ENCODE peak calls at places on chromosomes 3 and 15, in six cellular contexts. W, F, A, L, H and I are unnamed samples.

GRCh38 chr3:188749010-188749617 is 422.7 kb upstream of the TPRG1 start:
- DNase-seq in W (peak), F (peak), A (peak), L (no peak), H (no peak), I (no peak)

GRCh38 chr15:56017920-56018319 is 24.5 kb upstream of the NEDD4 start:
- DNase-seq in W (no peak), F (no peak), A (no peak), L (no peak), H (no peak), I (no peak)

GRCh38 chr3:191373327-191373726 is 43.0 kb upstream of the UTS2B start:
- DNase-seq in W (no peak), F (peak), A (no peak), L (no peak), H (no peak), I (no peak)

GRCh38 chr15:66761723-66762595 is 59.9 kb downstream of the SMAD6 start:
- DNase-seq in W (peak), F (no peak), A (no peak), L (no peak), H (peak), I (peak)

GRCh38 chr3:18246336-18247060 is 178.6 kb downstream of the SATB1 start:
- DNase-seq in W (no peak), F (no peak), A (no peak), L (no peak), H (no peak), I (no peak)

GRCh38 chr15:40829155-40829554 is 647 bp upstream of the PPP1R14D start:
- DNase-seq in W (no peak), F (no peak), A (no peak), L (no peak), H (no peak), I (no peak)

GRCh38 chr3:108251844-108252243 is 29.6 kb upstream of the IFT57 start:
- DNase-seq in W (no peak), F (no peak), A (no peak), L (no peak), H (no peak), I (no peak)

GRCh38 chr3:182117583-182117982 is 405.9 kb downstream of the SOX2 start:
- DNase-seq in W (no peak), F (no peak), A (no peak), L (no peak), H (no peak), I (no peak)

GRCh38 chr3:63580151-63580550 is 72.3 kb upstream of the SNTN start:
- DNase-seq in W (no peak), F (no peak), A (no peak), L (no peak), H (no peak), I (no peak)

GRCh38 chr15:74798388-74799254 is 14.0 kb upstream of the LMAN1L start:
- DNase-seq in W (no peak), F (no peak), A (no peak), L (peak), H (peak), I (no peak)

GRCh38 chr3:141240290-141241247 is 8.9 kb downstream of the PXYLP1 start:
- DNase-seq in W (no peak), F (peak), A (no peak), L (no peak), H (no peak), I (no peak)

GRCh38 chr15:58988011-58988785 is 735 bp downstream of the RNF111 start:
- DNase-seq in W (peak), F (peak), A (peak), L (peak), H (peak), I (peak)

GRCh38 chr3:46930945-46931403 is 45.6 kb downstream of the CCDC12 start:
- DNase-seq in W (peak), F (no peak), A (no peak), L (no peak), H (no peak), I (no peak)

GRCh38 chr3:47113669-47114365 is 50.1 kb downstream of the SETD2 start:
- DNase-seq in W (no peak), F (peak), A (no peak), L (no peak), H (no peak), I (no peak)

GRCh38 chr3:186901135-186901734 is 29.1 kb upstream of the ST6GAL1 start:
- DNase-seq in W (no peak), F (no peak), A (no peak), L (no peak), H (no peak), I (no peak)

GRCh38 chr15:35713733-35714132 is 167.8 kb upstream of the DPH6 start:
- DNase-seq in W (no peak), F (no peak), A (no peak), L (no peak), H (no peak), I (no peak)

GRCh38 chr3:190101320-190102117 is 19.2 kb downstream of the P3H2 start:
- DNase-seq in W (no peak), F (no peak), A (peak), L (no peak), H (no peak), I (no peak)

GRCh38 chr3:128748527-128748926 is 22.5 kb downstream of the RAB7A start:
- DNase-seq in W (no peak), F (no peak), A (no peak), L (no peak), H (no peak), I (no peak)

GRCh38 chr15:60326824-60327654 is 70.7 kb downstream of the ANXA2 start:
- DNase-seq in W (peak), F (peak), A (peak), L (no peak), H (no peak), I (no peak)

GRCh38 chr3:54905936-54906335 is 21.9 kb downstream of the LRTM1 start:
- DNase-seq in W (no peak), F (no peak), A (no peak), L (no peak), H (no peak), I (no peak)

DNA sequence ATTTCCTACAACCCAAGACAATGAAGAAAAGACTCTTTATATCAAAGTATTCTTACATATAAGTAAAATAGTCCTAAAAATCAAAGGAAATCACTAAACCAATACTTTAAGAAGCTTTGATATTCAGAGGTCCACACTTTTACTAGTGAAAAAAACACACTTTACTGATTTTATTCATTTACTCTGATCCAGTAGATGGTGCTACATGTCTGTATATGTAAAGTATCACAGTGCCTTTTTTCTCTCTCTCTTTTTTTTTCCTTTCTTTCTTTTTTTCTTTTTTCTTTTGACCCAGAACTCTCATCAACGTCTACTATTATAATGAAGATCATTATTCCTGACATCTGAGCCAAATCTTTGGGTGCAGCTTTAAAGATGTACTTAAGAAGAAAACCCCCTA is 10.8 kb upstream of the CCDC39 start:
- DNase-seq in W (no peak), F (no peak), A (no peak), L (no peak), H (no peak), I (no peak)
- TF ChIP-seq CTCF in W (no peak), F (no peak), A (peak), L (no peak), H (no peak), I (no peak)

GRCh38 chr3:124786491-124787241 is 56.4 kb downstream of the UMPS start:
- DNase-seq in W (no peak), F (no peak), A (no peak), L (no peak), H (no peak), I (no peak)
- TF ChIP-seq CTCF in W (peak), F (no peak), A (no peak), L (peak), H (peak), I (no peak)

GRCh38 chr15:90018216-90018831 is 17.2 kb downstream of the ZNF710 start:
- DNase-seq in W (no peak), F (no peak), A (no peak), L (peak), H (no peak), I (no peak)
- TF ChIP-seq CTCF in W (no peak), F (no peak), A (no peak), L (no peak), H (no peak), I (no peak)

GRCh38 chr3:40109641-40110490 is 199.6 kb upstream of the EIF1B start:
- DNase-seq in W (peak), F (no peak), A (no peak), L (no peak), H (no peak), I (no peak)
- TF ChIP-seq CTCF in W (no peak), F (peak), A (peak), L (peak), H (peak), I (no peak)

GRCh38 chr3:176206809-176207208 is 990.5 kb downstream of the TBL1XR1 start:
- DNase-seq in W (no peak), F (no peak), A (no peak), L (no peak), H (no peak), I (no peak)

GRCh38 chr3:176202652-176203051 is 994.6 kb downstream of the TBL1XR1 start:
- DNase-seq in W (no peak), F (no peak), A (no peak), L (no peak), H (no peak), I (no peak)
- TF ChIP-seq CTCF in W (no peak), F (no peak), A (no peak), L (no peak), H (no peak), I (no peak)

GRCh38 chr3:40583691-40584090 is 58.9 kb downstream of the ZNF621 start:
- DNase-seq in W (peak), F (no peak), A (no peak), L (peak), H (no peak), I (no peak)

GRCh38 chr3:40584625-40585189 is 59.9 kb downstream of the ZNF621 start:
- DNase-seq in W (peak), F (peak), A (no peak), L (peak), H (peak), I (peak)

GRCh38 chr3:40580494-40581091 is 55.8 kb downstream of the ZNF621 start:
- DNase-seq in W (peak), F (peak), A (peak), L (peak), H (peak), I (peak)

GRCh38 chr3:40582401-40583027 is 57.8 kb downstream of the ZNF621 start:
- DNase-seq in W (peak), F (no peak), A (no peak), L (no peak), H (no peak), I (no peak)

DNA sequence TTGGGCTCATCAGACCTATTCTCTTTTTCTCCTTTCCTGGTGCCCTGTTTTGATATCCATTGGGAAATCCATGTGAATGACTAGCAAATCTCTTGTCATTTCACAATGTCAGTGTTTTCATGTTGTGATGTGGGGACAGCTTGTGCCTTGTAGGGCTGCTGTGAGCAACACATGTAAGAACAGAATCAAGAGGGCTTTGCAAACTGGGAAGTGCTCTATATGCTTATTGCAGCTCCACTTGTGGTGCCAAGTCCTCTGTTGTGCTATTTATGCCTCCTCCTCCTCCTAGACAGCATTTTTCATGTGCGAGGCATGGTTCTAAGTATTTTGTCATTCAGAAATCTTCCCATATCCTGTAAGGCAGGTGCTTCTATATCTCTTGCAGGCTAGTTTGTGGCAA is 56.4 kb downstream of the ZNF621 start:
- DNase-seq in W (no peak), F (no peak), A (no peak), L (no peak), H (no peak), I (no peak)
- TF ChIP-seq CTCF in W (no peak), F (no peak), A (no peak), L (no peak), H (no peak), I (no peak)

DNA sequence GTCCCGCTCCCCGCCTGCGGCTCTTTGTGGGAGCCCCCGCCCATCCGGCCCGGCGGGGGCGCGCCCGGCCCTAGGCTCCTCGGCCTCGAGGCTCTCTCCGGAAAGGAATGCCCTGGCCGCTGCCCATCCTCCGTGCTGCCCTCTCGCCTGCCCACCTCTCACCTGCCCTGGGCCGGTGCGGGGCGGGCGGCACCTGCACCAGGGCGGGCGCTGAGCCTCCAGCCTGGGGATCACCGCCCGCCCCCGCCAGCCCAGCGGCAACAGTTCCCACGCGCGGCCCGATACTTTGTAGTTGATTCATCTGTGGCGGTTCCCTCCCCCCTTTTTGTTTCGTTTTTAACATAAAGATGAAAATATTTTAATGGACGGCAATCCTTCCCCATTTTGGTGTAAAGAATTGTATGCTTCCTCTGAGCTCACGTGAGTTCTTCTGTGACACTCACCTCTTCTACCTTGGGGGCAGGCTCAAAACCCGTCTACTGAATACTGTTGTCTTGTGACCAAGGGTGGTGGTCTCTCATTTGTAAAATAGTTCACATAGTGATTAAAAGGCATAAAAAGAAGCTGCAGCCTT is 1.9 kb downstream of the KLF13 start:
- DNase-seq in W (peak), F (peak), A (no peak), L (no peak), H (peak), I (no peak)
- TF ChIP-seq CTCF in W (no peak), F (no peak), A (no peak), L (no peak), H (no peak), I (no peak)

DNA sequence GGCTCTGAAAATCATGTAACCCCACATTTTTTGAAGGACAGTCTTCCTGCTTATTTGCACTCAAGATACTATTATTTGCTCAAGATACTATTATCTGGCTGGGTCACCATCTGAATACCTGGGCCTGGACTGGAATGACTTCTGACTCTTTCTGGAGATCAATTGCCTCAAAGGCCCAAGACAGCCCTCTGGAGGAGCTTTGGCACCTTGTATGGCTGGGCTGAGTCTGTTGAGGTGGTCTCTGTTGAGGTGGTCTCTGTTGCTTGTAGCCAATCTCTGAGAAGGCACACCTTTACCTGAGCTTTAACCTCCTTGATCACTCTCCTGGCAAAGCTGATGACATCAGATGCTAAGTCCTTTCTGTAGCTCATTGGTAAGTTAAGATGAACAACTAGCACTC is 33.0 kb downstream of the SPATA12 start:
- DNase-seq in W (no peak), F (no peak), A (no peak), L (no peak), H (no peak), I (no peak)
- TF ChIP-seq CTCF in W (no peak), F (no peak), A (peak), L (no peak), H (no peak), I (no peak)

DNA sequence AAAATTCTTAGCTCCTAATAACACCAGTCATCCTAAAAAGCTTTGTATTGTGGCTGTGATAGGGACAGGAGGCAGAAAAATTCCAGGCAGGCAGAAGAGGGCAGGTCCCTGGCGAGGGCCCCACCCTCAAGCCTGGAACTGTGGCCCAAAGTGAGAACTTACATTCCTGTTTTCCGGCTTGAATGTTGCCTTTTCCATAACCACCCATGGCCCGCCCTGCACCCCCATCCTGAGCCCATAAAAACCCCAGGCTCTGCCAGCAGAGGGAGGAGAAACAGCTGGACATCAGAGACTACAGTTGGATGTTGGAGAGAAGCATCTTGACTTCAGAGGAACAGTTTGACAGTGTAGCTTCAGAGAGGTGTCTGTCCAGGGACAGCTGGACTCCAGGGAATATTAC is 37.3 kb downstream of the SLCO2A1 start:
- DNase-seq in W (no peak), F (no peak), A (no peak), L (no peak), H (peak), I (no peak)
- TF ChIP-seq CTCF in W (no peak), F (no peak), A (no peak), L (no peak), H (no peak), I (no peak)